ENCODE peak calls at places on chromosomes 2 and 18, in four cellular contexts. One of them, this sample, is unnamed.

GRCh38 chr2:68362749-68363148 is 2.3 kb upstream of the PLEK start:
- DNase-seq in KBM-7: peak
- DNase-seq in central memory CD4-positive, alpha-beta T cell: no peak
- DNase-seq in NCI-H524: no peak
- DNase-seq in this sample: peak

GRCh38 chr18:58337688-58338087 is 291.2 kb downstream of the ALPK2 start:
- DNase-seq in KBM-7: no peak
- DNase-seq in central memory CD4-positive, alpha-beta T cell: no peak
- DNase-seq in NCI-H524: no peak
- DNase-seq in this sample: no peak

GRCh38 chr18:52236134-52236533 is 103.9 kb upstream of the DCC start:
- DNase-seq in KBM-7: no peak
- DNase-seq in central memory CD4-positive, alpha-beta T cell: no peak
- DNase-seq in NCI-H524: no peak
- DNase-seq in this sample: no peak

GRCh38 chr2:72605836-72606442 is 219.9 kb downstream of the EXOC6B start:
- DNase-seq in KBM-7: peak
- DNase-seq in central memory CD4-positive, alpha-beta T cell: no peak
- DNase-seq in NCI-H524: no peak
- DNase-seq in this sample: peak

GRCh38 chr2:222353998-222354397 is 55.2 kb upstream of the PAX3 start:
- DNase-seq in KBM-7: no peak
- DNase-seq in central memory CD4-positive, alpha-beta T cell: no peak
- DNase-seq in NCI-H524: no peak
- DNase-seq in this sample: no peak

GRCh38 chr2:70710276-70710675 is 57.7 kb downstream of the ADD2 start:
- DNase-seq in KBM-7: no peak
- DNase-seq in central memory CD4-positive, alpha-beta T cell: no peak
- DNase-seq in NCI-H524: no peak
- DNase-seq in this sample: no peak

GRCh38 chr2:43473767-43474166 is 122.1 kb downstream of the THADA start:
- DNase-seq in KBM-7: no peak
- DNase-seq in central memory CD4-positive, alpha-beta T cell: no peak
- DNase-seq in NCI-H524: no peak
- DNase-seq in this sample: no peak

GRCh38 chr2:12675801-12676200 is 40.9 kb upstream of the TRIB2 start:
- DNase-seq in KBM-7: no peak
- DNase-seq in central memory CD4-positive, alpha-beta T cell: no peak
- DNase-seq in NCI-H524: no peak
- DNase-seq in this sample: no peak

GRCh38 chr2:39119732-39120520 is 925 bp downstream of the SOS1 start:
- DNase-seq in KBM-7: peak
- DNase-seq in central memory CD4-positive, alpha-beta T cell: peak
- DNase-seq in NCI-H524: peak
- DNase-seq in this sample: peak

GRCh38 chr2:68745006-68745405 is 10.4 kb downstream of the ARHGAP25 start:
- DNase-seq in KBM-7: no peak
- DNase-seq in central memory CD4-positive, alpha-beta T cell: no peak
- DNase-seq in NCI-H524: no peak
- DNase-seq in this sample: no peak

GRCh38 chr2:12155308-12156061 is 409.1 kb downstream of the LPIN1 start:
- DNase-seq in KBM-7: no peak
- DNase-seq in central memory CD4-positive, alpha-beta T cell: no peak
- DNase-seq in NCI-H524: no peak
- DNase-seq in this sample: no peak